ENCODE peak calls at places on chromosomes 13 and 19, in seven cellular contexts. One of them, this sample, is unnamed.

GRCh38 chr13:75256922-75257321 is 225.0 kb downstream of the TBC1D4 start:
- DNase-seq in suprapubic skin: no peak
- DNase-seq in lower leg skin: no peak
- DNase-seq in adrenal gland: no peak
- DNase-seq in Peyer's patch: no peak
- DNase-seq in H1: no peak
- DNase-seq in stomach: no peak
- DNase-seq in this sample: no peak

GRCh38 chr13:110499621-110500281 is 61.8 kb downstream of the RAB20 start:
- DNase-seq in suprapubic skin: no peak
- DNase-seq in lower leg skin: no peak
- DNase-seq in adrenal gland: no peak
- DNase-seq in Peyer's patch: no peak
- DNase-seq in H1: no peak
- DNase-seq in stomach: no peak
- DNase-seq in this sample: no peak

GRCh38 chr13:98300956-98301641 is 124.0 kb upstream of the RNF113B start:
- DNase-seq in suprapubic skin: no peak
- DNase-seq in lower leg skin: no peak
- DNase-seq in adrenal gland: no peak
- DNase-seq in Peyer's patch: no peak
- DNase-seq in H1: no peak
- DNase-seq in stomach: peak
- DNase-seq in this sample: no peak

GRCh38 chr19:10111405-10111811 is at the start of gene P2RY11:
- DNase-seq in suprapubic skin: no peak
- DNase-seq in lower leg skin: no peak
- DNase-seq in adrenal gland: no peak
- DNase-seq in Peyer's patch: peak
- DNase-seq in H1: no peak
- DNase-seq in stomach: no peak
- DNase-seq in this sample: no peak

GRCh38 chr13:29964181-29964845 is 113.9 kb upstream of the UBL3 start:
- DNase-seq in suprapubic skin: no peak
- DNase-seq in lower leg skin: no peak
- DNase-seq in adrenal gland: no peak
- DNase-seq in Peyer's patch: no peak
- DNase-seq in H1: peak
- DNase-seq in stomach: no peak
- DNase-seq in this sample: no peak

GRCh38 chr19:1122021-1122971 is 18.5 kb downstream of the GPX4 start:
- DNase-seq in suprapubic skin: no peak
- DNase-seq in lower leg skin: no peak
- DNase-seq in adrenal gland: no peak
- DNase-seq in Peyer's patch: no peak
- DNase-seq in H1: no peak
- DNase-seq in stomach: no peak
- DNase-seq in this sample: no peak

GRCh38 chr19:48925240-48925843 is 8.2 kb upstream of the DHDH start:
- DNase-seq in suprapubic skin: no peak
- DNase-seq in lower leg skin: no peak
- DNase-seq in adrenal gland: no peak
- DNase-seq in Peyer's patch: no peak
- DNase-seq in H1: no peak
- DNase-seq in stomach: no peak
- DNase-seq in this sample: peak

GRCh38 chr19:1000095-1000494 is at the start of gene GRIN3B:
- DNase-seq in suprapubic skin: no peak
- DNase-seq in lower leg skin: no peak
- DNase-seq in adrenal gland: no peak
- DNase-seq in Peyer's patch: peak
- DNase-seq in H1: no peak
- DNase-seq in stomach: peak
- DNase-seq in this sample: peak

GRCh38 chr13:91399189-91400093 is 1.0 kb downstream of the GPC5 start:
- DNase-seq in suprapubic skin: no peak
- DNase-seq in lower leg skin: no peak
- DNase-seq in adrenal gland: no peak
- DNase-seq in Peyer's patch: no peak
- DNase-seq in H1: no peak
- DNase-seq in stomach: no peak
- DNase-seq in this sample: no peak

GRCh38 chr13:75395056-75395455 is 86.9 kb downstream of the TBC1D4 start:
- DNase-seq in suprapubic skin: no peak
- DNase-seq in lower leg skin: no peak
- DNase-seq in adrenal gland: no peak
- DNase-seq in Peyer's patch: no peak
- DNase-seq in H1: no peak
- DNase-seq in stomach: no peak
- DNase-seq in this sample: no peak

GRCh38 chr13:49097374-49097773 is 121.7 kb downstream of the FNDC3A start:
- DNase-seq in suprapubic skin: no peak
- DNase-seq in lower leg skin: peak
- DNase-seq in adrenal gland: no peak
- DNase-seq in Peyer's patch: no peak
- DNase-seq in H1: no peak
- DNase-seq in stomach: no peak
- DNase-seq in this sample: no peak

GRCh38 chr13:44051923-44052322 is 172.2 kb downstream of the LACC1 start:
- DNase-seq in suprapubic skin: no peak
- DNase-seq in lower leg skin: no peak
- DNase-seq in adrenal gland: no peak
- DNase-seq in Peyer's patch: no peak
- DNase-seq in H1: no peak
- DNase-seq in stomach: no peak
- DNase-seq in this sample: no peak

GRCh38 chr13:91312324-91312723 is 35.2 kb upstream of the MIR17HG start:
- DNase-seq in suprapubic skin: no peak
- DNase-seq in lower leg skin: no peak
- DNase-seq in adrenal gland: no peak
- DNase-seq in Peyer's patch: no peak
- DNase-seq in H1: no peak
- DNase-seq in stomach: no peak
- DNase-seq in this sample: no peak

GRCh38 chr13:20390526-20391175 is 135.0 kb downstream of the CRYL1 start:
- DNase-seq in suprapubic skin: no peak
- DNase-seq in lower leg skin: no peak
- DNase-seq in adrenal gland: no peak
- DNase-seq in Peyer's patch: no peak
- DNase-seq in H1: no peak
- DNase-seq in stomach: no peak
- DNase-seq in this sample: no peak

GRCh38 chr19:32418155-32418554 is 12.6 kb downstream of the DPY19L3 start:
- DNase-seq in suprapubic skin: no peak
- DNase-seq in lower leg skin: no peak
- DNase-seq in adrenal gland: no peak
- DNase-seq in Peyer's patch: no peak
- DNase-seq in H1: no peak
- DNase-seq in stomach: no peak
- DNase-seq in this sample: no peak

GRCh38 chr13:75647126-75647784 is 11.1 kb downstream of the LMO7 start:
- DNase-seq in suprapubic skin: no peak
- DNase-seq in lower leg skin: no peak
- DNase-seq in adrenal gland: no peak
- DNase-seq in Peyer's patch: no peak
- DNase-seq in H1: no peak
- DNase-seq in stomach: no peak
- DNase-seq in this sample: no peak

GRCh38 chr19:7540761-7541480 is 5.4 kb downstream of the PNPLA6 start:
- DNase-seq in suprapubic skin: no peak
- DNase-seq in lower leg skin: no peak
- DNase-seq in adrenal gland: peak
- DNase-seq in Peyer's patch: no peak
- DNase-seq in H1: peak
- DNase-seq in stomach: no peak
- DNase-seq in this sample: peak

GRCh38 chr13:94312511-94313191 is 166.8 kb downstream of the DCT start:
- DNase-seq in suprapubic skin: no peak
- DNase-seq in lower leg skin: no peak
- DNase-seq in adrenal gland: no peak
- DNase-seq in Peyer's patch: no peak
- DNase-seq in H1: no peak
- DNase-seq in stomach: no peak
- DNase-seq in this sample: no peak

GRCh38 chr13:112487127-112487517 is 100.8 kb downstream of the TUBGCP3 start:
- DNase-seq in suprapubic skin: no peak
- DNase-seq in lower leg skin: no peak
- DNase-seq in adrenal gland: no peak
- DNase-seq in Peyer's patch: no peak
- DNase-seq in H1: no peak
- DNase-seq in stomach: no peak
- DNase-seq in this sample: no peak

GRCh38 chr13:48749144-48749543 is 95.4 kb downstream of the CYSLTR2 start:
- DNase-seq in suprapubic skin: no peak
- DNase-seq in lower leg skin: no peak
- DNase-seq in adrenal gland: no peak
- DNase-seq in Peyer's patch: no peak
- DNase-seq in H1: no peak
- DNase-seq in stomach: no peak
- DNase-seq in this sample: no peak

DNA sequence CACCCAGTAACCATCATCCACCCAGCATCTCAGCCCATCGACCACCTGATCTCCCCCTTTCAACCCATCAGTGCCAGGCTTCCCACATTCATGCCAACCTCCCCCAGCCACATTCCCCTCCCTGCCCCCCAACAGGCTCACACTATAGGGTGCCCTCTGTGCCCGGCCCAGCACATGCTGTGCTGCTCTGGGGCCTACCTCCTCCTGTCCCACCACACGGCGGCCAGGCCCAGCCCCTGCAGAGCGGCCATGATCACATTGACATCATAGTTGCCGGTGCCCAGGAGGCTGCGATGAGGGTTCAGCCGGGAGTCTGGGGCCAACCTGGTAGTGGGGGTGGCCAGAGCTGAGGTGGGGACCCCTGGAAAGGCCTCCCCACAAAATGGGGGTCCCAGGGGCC is 3.6 kb downstream of the JOSD2 start:
- DNase-seq in suprapubic skin: no peak
- DNase-seq in lower leg skin: no peak
- DNase-seq in adrenal gland: no peak
- DNase-seq in Peyer's patch: no peak
- DNase-seq in H1: no peak
- DNase-seq in stomach: no peak
- DNase-seq in this sample: no peak
- TF ChIP-seq POLR2A in suprapubic skin: no peak
- TF ChIP-seq POLR2A in lower leg skin: no peak
- TF ChIP-seq POLR2A in adrenal gland: no peak
- TF ChIP-seq POLR2A in Peyer's patch: no peak
- TF ChIP-seq POLR2A in H1: no peak
- TF ChIP-seq POLR2A in stomach: no peak
- TF ChIP-seq POLR2A in this sample: no peak

GRCh38 chr13:79796116-79796515 is 315.2 kb downstream of the NDFIP2 start:
- DNase-seq in suprapubic skin: no peak
- DNase-seq in lower leg skin: no peak
- DNase-seq in adrenal gland: no peak
- DNase-seq in Peyer's patch: no peak
- DNase-seq in H1: no peak
- DNase-seq in stomach: no peak
- DNase-seq in this sample: no peak
- TF ChIP-seq POLR2A in suprapubic skin: no peak
- TF ChIP-seq POLR2A in lower leg skin: no peak
- TF ChIP-seq POLR2A in adrenal gland: no peak
- TF ChIP-seq POLR2A in Peyer's patch: no peak
- TF ChIP-seq POLR2A in H1: no peak
- TF ChIP-seq POLR2A in stomach: no peak
- TF ChIP-seq POLR2A in this sample: no peak

GRCh38 chr19:3366761-3367571 is 583 bp downstream of the NFIC start:
- DNase-seq in suprapubic skin: no peak
- DNase-seq in lower leg skin: peak
- DNase-seq in adrenal gland: peak
- DNase-seq in Peyer's patch: no peak
- DNase-seq in H1: no peak
- DNase-seq in stomach: no peak
- DNase-seq in this sample: no peak

GRCh38 chr19:3365093-3365446 is 1.3 kb upstream of the NFIC start:
- DNase-seq in suprapubic skin: no peak
- DNase-seq in lower leg skin: no peak
- DNase-seq in adrenal gland: peak
- DNase-seq in Peyer's patch: no peak
- DNase-seq in H1: no peak
- DNase-seq in stomach: no peak
- DNase-seq in this sample: no peak

GRCh38 chr19:3367572-3368440 is 1.4 kb downstream of the NFIC start:
- DNase-seq in suprapubic skin: no peak
- DNase-seq in lower leg skin: peak
- DNase-seq in adrenal gland: no peak
- DNase-seq in Peyer's patch: no peak
- DNase-seq in H1: no peak
- DNase-seq in stomach: no peak
- DNase-seq in this sample: no peak

GRCh38 chr19:3365447-3366103 is 808 bp upstream of the NFIC start:
- DNase-seq in suprapubic skin: peak
- DNase-seq in lower leg skin: peak
- DNase-seq in adrenal gland: peak
- DNase-seq in Peyer's patch: peak
- DNase-seq in H1: no peak
- DNase-seq in stomach: peak
- DNase-seq in this sample: peak

GRCh38 chr19:3366104-3366760 is at the start of gene NFIC:
- DNase-seq in suprapubic skin: peak
- DNase-seq in lower leg skin: peak
- DNase-seq in adrenal gland: peak
- DNase-seq in Peyer's patch: peak
- DNase-seq in H1: no peak
- DNase-seq in stomach: peak
- DNase-seq in this sample: peak
- TF ChIP-seq POLR2A in suprapubic skin: no peak
- TF ChIP-seq POLR2A in lower leg skin: no peak
- TF ChIP-seq POLR2A in adrenal gland: no peak
- TF ChIP-seq POLR2A in Peyer's patch: no peak
- TF ChIP-seq POLR2A in H1: no peak
- TF ChIP-seq POLR2A in stomach: no peak
- TF ChIP-seq POLR2A in this sample: peak

DNA sequence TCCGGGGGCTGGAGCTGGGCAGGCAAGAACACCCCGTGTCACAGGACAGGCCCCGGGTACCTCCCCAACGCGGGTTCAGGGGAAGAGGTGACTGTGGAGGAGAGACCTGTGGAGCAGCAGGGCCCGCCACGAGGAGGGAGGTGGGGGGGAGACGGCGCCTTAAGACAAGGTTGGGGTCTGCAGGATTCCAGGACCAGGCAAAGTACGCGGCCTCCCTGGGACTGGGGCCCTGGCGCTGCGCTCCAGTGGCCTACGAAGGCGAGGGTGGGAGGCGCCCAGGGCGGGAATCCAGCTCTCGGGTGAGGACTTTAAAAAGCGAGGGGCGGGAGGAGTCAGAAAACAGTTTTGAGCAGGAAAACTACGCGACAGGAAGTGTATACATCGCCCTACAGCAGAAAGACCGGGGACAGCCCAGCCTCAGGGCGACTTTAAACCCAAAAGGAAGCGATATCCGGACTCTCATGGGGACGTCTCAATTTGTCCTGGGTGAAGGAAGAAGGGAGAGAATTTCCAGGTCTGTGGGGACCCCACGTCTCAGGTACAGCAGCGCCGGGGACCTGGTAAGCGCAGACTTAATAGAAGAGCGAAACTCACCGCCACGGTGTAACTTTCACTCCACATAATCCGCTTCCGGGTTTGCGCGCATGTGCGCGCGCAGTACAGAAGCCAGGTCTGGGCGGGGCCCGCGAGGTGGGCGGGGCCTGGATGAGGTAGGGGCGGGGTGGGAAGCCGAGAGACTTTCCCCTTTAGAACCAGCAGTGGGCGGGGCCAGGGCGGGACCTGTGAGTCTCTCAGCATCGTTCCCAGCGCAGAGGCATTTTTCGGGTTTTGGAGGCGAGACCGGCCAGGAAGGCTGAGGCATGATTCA is at the start of gene ZNF83:
- DNase-seq in suprapubic skin: peak
- DNase-seq in lower leg skin: peak
- DNase-seq in adrenal gland: peak
- DNase-seq in Peyer's patch: peak
- DNase-seq in H1: peak
- DNase-seq in stomach: peak
- DNase-seq in this sample: peak
- TF ChIP-seq POLR2A in suprapubic skin: peak
- TF ChIP-seq POLR2A in lower leg skin: no peak
- TF ChIP-seq POLR2A in adrenal gland: no peak
- TF ChIP-seq POLR2A in Peyer's patch: peak
- TF ChIP-seq POLR2A in H1: peak
- TF ChIP-seq POLR2A in stomach: no peak
- TF ChIP-seq POLR2A in this sample: peak